ENCODE peak calls at places on chromosomes 5 and 9, in four cellular contexts. J is A549, P is ovary, W is K562. I is an unnamed sample.

GRCh38 chr5:17118631-17119030 is 98.8 kb upstream of the BASP1 start:
- DNase-seq in W (peak), P (no peak), J (peak), I (peak)

GRCh38 chr9:2281803-2282185 is 266.6 kb downstream of the SMARCA2 start:
- DNase-seq in J (no peak), W (no peak), P (no peak), I (no peak)

GRCh38 chr5:179357036-179357435 is 11.8 kb upstream of the ADAMTS2 start:
- DNase-seq in W (no peak), J (no peak), P (no peak), I (no peak)

GRCh38 chr5:145811834-145812625 is 23.1 kb downstream of the PRELID2 start:
- DNase-seq in J (no peak), P (no peak), W (no peak), I (no peak)

GRCh38 chr5:127416896-127417295 is 100.5 kb upstream of the PRRC1 start:
- DNase-seq in P (no peak), W (no peak), J (no peak), I (no peak)

GRCh38 chr5:115209279-115209678 is 39.6 kb upstream of the TRIM36 start:
- DNase-seq in P (no peak), W (no peak), J (no peak), I (no peak)

GRCh38 chr5:58455066-58455465 is 4.8 kb downstream of the PLK2 start:
- DNase-seq in W (no peak), P (no peak), J (no peak), I (no peak)

GRCh38 chr5:147175516-147176097 is 59.2 kb upstream of the STK32A start:
- DNase-seq in J (no peak), P (no peak), W (no peak), I (no peak)

GRCh38 chr9:93143830-93144530 is 9.9 kb upstream of the NINJ1 start:
- DNase-seq in J (no peak), W (no peak), P (no peak), I (no peak)

GRCh38 chr5:5348576-5348975 is 73.9 kb upstream of the ICE1 start:
- DNase-seq in W (no peak), P (no peak), J (no peak), I (no peak)

GRCh38 chr5:140244525-140245025 is 58.3 kb downstream of the PFDN1 start:
- DNase-seq in J (peak), P (peak), W (peak), I (peak)

GRCh38 chr5:154794525-154795234 is 39.5 kb downstream of the LARP1 start:
- DNase-seq in J (no peak), W (no peak), P (no peak), I (no peak)

GRCh38 chr9:109468927-109469326 is 29.2 kb downstream of the PTPN3 start:
- DNase-seq in P (no peak), W (no peak), J (no peak), I (no peak)

GRCh38 chr9:36855443-36856315 is 178.4 kb downstream of the PAX5 start:
- DNase-seq in J (peak), P (no peak), W (peak), I (no peak)

GRCh38 chr5:178589180-178590140 is 733 bp downstream of the COL23A1 start:
- DNase-seq in P (peak), J (no peak), W (peak), I (no peak)

GRCh38 chr9:100598641-100599145 is 20.8 kb downstream of the CAVIN4 start:
- DNase-seq in P (peak), W (peak), J (peak), I (peak)

GRCh38 chr9:97386733-97387503 is 25.0 kb upstream of the TDRD7 start:
- DNase-seq in W (peak), J (peak), P (peak), I (peak)

GRCh38 chr5:113607361-113607760 is 93.9 kb downstream of the YTHDC2 start:
- DNase-seq in J (no peak), P (no peak), W (no peak), I (no peak)

GRCh38 chr5:59058237-59058636 is 475.4 kb downstream of the RAB3C start:
- DNase-seq in W (no peak), J (no peak), P (no peak), I (no peak)

GRCh38 chr9:116859763-116860162 is 172.7 kb downstream of the TRIM32 start:
- DNase-seq in J (no peak), W (no peak), P (no peak), I (no peak)

GRCh38 chr9:92463989-92464388 is 18.3 kb downstream of the ASPN start:
- DNase-seq in W (no peak), P (no peak), J (no peak), I (no peak)

GRCh38 chr5:147403659-147404640 is 105.9 kb downstream of the DPYSL3 start:
- DNase-seq in P (peak), W (no peak), J (peak), I (no peak)

GRCh38 chr5:142301487-142302035 is 23.3 kb downstream of the SPRY4 start:
- DNase-seq in J (no peak), P (no peak), W (no peak), I (no peak)

GRCh38 chr9:7324031-7324654 is 475.4 kb downstream of the DMAC1 start:
- DNase-seq in W (no peak), P (no peak), J (no peak), I (no peak)

GRCh38 chr9:88007291-88007650 is 32.9 kb upstream of the CDK20 start:
- DNase-seq in J (no peak), P (no peak), W (no peak), I (no peak)

GRCh38 chr5:168269950-168270349 is 21.5 kb upstream of the WWC1 start:
- DNase-seq in W (peak), P (no peak), J (no peak), I (no peak)

GRCh38 chr9:72675586-72675985 is 154.2 kb downstream of the TMC1 start:
- DNase-seq in J (no peak), W (no peak), P (no peak), I (no peak)

GRCh38 chr5:160835376-160835775 is 16.6 kb downstream of the ATP10B start:
- DNase-seq in J (no peak), P (no peak), W (no peak), I (no peak)

GRCh38 chr9:125601986-125602385 is 105.0 kb downstream of the MAPKAP1 start:
- DNase-seq in J (no peak), P (no peak), W (no peak), I (no peak)

GRCh38 chr9:125608488-125609224 is 98.4 kb downstream of the MAPKAP1 start:
- DNase-seq in W (no peak), P (peak), J (no peak), I (no peak)

GRCh38 chr9:125603478-125604021 is 103.5 kb downstream of the MAPKAP1 start:
- DNase-seq in J (no peak), W (no peak), P (no peak), I (no peak)

GRCh38 chr9:125600194-125600593 is 106.8 kb downstream of the MAPKAP1 start:
- DNase-seq in J (no peak), W (no peak), P (no peak), I (peak)

GRCh38 chr9:125604189-125604588 is 102.8 kb downstream of the MAPKAP1 start:
- DNase-seq in W (no peak), P (no peak), J (no peak), I (no peak)
- TF ChIP-seq EP300 in W (no peak), P (no peak), J (no peak), I (no peak)

DNA sequence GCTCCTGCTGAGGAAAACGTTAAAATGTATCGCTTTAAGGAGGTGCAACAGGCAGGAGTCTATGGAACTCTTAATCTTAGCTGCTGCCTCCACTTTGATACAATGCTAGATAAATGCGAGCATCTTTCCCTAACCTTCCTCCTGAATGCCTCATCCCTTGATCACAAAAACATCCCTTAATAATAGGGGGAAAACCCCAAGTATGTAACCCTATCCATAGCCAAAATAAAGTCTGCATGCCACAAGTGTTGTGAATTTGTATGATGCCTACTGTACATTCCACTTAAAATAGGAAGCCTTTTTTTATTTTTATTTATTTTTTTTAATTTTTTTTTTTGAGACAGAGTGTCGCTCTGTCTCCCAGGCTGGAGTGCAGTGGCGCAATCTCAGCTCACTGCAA is 206.9 kb downstream of the AOPEP start:
- DNase-seq in J (no peak), W (no peak), P (no peak), I (no peak)
- H3K27ac ChIP-seq in J (peak), W (no peak), P (no peak), I (no peak)

DNA sequence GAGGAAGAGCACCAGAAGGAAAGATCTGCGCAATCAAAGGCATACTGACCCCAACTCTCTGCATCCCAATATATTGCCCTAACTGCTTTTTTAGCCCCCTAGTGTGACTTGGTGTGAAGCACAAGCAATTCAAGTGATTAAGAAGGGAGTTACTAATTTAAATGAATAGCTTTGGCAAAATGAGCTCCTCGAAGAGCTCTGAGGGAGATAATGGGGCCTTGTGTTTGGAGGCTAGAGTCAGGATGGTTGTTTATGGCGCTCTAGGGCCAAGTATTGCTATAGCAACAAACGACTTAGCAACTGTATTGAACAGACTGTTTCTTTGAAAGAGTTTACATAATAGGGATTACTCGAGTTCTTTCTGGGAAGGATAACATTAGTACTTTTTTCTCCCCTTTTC is 11.5 kb upstream of the C5orf58 start:
- DNase-seq in P (no peak), J (no peak), W (no peak), I (no peak)
- TF ChIP-seq EP300 in P (no peak), J (no peak), W (no peak), I (no peak)

GRCh38 chr5:173907686-173908371 is 19.7 kb downstream of the CPEB4 start:
- DNase-seq in W (no peak), P (no peak), J (no peak), I (no peak)
- H3K27ac ChIP-seq in W (no peak), P (no peak), J (no peak), I (no peak)